ENCODE peak calls at places on chromosomes 13 and 19, in six cellular contexts. V, E, N, Y, Z and C are unnamed samples.

GRCh38 chr13:101455863-101456262 is 3.4 kb downstream of the ITGBL1 start:
- DNase-seq in V (no peak), N (no peak), Y (peak), E (no peak), Z (peak), C (peak)

GRCh38 chr19:16470911-16471811 is 609 bp downstream of the EPS15L1 start:
- DNase-seq in E (peak), V (peak), Z (no peak), N (peak), Y (peak), C (peak)

GRCh38 chr13:113930711-113931637 is 42.9 kb downstream of the C13orf46 start:
- DNase-seq in E (no peak), V (peak), Y (no peak), Z (no peak), N (peak), C (no peak)

GRCh38 chr19:40627486-40628279 is 26.5 kb downstream of the LTBP4 start:
- DNase-seq in V (no peak), E (no peak), Z (no peak), Y (no peak), N (no peak), C (no peak)

GRCh38 chr13:26816876-26817275 is 56.3 kb upstream of the GPR12 start:
- DNase-seq in N (no peak), E (no peak), Y (no peak), Z (no peak), V (no peak), C (no peak)

GRCh38 chr13:49669735-49670309 is 21.5 kb downstream of the EBPL start:
- DNase-seq in E (no peak), V (peak), Z (peak), N (no peak), Y (peak), C (peak)

GRCh38 chr19:32497386-32497785 is 83.6 kb upstream of the PDCD5 start:
- DNase-seq in N (no peak), V (no peak), Y (no peak), E (no peak), Z (no peak), C (no peak)

GRCh38 chr19:29880498-29881081 is 61.4 kb upstream of the URI1 start:
- DNase-seq in E (no peak), V (no peak), Y (no peak), N (no peak), Z (no peak), C (no peak)

GRCh38 chr19:35332817-35333216 is 3.8 kb downstream of the CD22 start:
- DNase-seq in E (no peak), Y (no peak), Z (no peak), N (peak), V (no peak), C (no peak)

GRCh38 chr13:51729853-51730553 is 74.0 kb downstream of the DHRS12 start:
- DNase-seq in E (no peak), V (no peak), Z (no peak), N (no peak), Y (peak), C (peak)

GRCh38 chr19:15250635-15250993 is 18.4 kb upstream of the EPHX3 start:
- DNase-seq in N (no peak), Y (no peak), V (no peak), E (no peak), Z (no peak), C (no peak)

GRCh38 chr19:15253076-15253475 is 20.8 kb upstream of the EPHX3 start:
- DNase-seq in V (no peak), Y (no peak), Z (no peak), E (no peak), N (no peak), C (no peak)

GRCh38 chr19:15252398-15253018 is 20.3 kb upstream of the EPHX3 start:
- DNase-seq in Z (no peak), E (no peak), N (no peak), V (no peak), Y (no peak), C (peak)

GRCh38 chr19:15251010-15251748 is 18.9 kb upstream of the EPHX3 start:
- DNase-seq in V (no peak), E (no peak), Y (no peak), N (no peak), Z (no peak), C (peak)

GRCh38 chr19:15251749-15252397 is 19.6 kb upstream of the EPHX3 start:
- DNase-seq in E (no peak), N (no peak), Y (peak), V (no peak), Z (peak), C (peak)
- TF ChIP-seq CTCF in E (no peak), N (no peak), Y (peak), V (no peak), Z (no peak), C (peak)

GRCh38 chr19:6736917-6737283 is 480 bp downstream of the GPR108 start:
- DNase-seq in E (no peak), Z (no peak), N (no peak), V (no peak), Y (no peak), C (no peak)
- TF ChIP-seq CTCF in E (no peak), Z (no peak), N (no peak), V (no peak), Y (no peak), C (no peak)

DNA sequence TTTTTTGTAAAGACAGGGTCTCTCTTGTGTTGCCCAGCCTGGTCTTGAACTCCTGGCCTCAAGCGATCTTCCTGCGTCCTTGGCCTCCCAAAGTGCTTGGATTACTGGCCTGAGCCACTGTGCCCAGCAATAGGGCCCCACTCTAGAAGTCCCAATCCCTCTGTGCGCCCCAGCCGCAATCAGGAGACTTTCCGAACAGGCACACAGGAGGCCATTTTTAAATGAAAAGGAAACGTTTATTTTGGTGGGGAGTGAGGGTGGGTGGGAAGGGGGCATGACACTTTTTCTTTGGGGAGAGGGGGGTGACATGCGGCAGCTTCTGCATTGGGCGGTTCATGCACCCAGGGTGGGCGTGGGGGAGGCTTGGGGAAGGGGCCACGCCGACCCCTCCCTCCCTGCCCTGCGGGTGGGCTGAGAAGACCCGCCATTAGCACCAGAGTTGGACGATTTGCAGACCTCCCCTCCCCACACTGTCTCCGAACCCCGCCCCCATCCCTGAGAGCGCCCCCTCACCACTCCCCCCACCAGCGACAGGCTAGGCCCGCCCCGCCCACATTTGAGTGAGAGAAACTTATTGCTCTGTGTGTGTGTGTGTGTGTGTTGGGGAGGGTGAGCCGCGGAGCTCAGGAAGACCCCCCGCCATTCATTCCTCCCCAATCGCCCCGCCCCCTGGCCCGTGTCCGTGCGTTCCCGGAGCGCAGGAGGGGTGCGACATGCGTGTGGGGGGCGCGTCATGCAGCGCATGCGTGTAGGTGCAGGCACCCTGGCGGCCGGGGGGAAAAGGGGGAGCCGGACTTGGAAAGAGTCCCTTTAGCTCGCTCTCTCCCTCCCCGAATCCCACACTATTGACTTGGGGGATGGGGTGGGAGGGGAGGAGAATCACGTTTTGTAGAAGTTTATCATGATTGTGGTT is 17.2 kb downstream of the KCNC3 start:
- DNase-seq in V (no peak), Y (peak), N (no peak), Z (peak), E (no peak), C (no peak)
- TF ChIP-seq CTCF in V (no peak), Y (no peak), N (no peak), Z (no peak), E (no peak), C (no peak)

GRCh38 chr19:51944798-51945552 is 17.7 kb downstream of the ZNF613 start:
- DNase-seq in N (no peak), Y (no peak), Z (no peak), E (no peak), V (no peak), C (no peak)

GRCh38 chr19:51946602-51947001 is 19.3 kb downstream of the ZNF613 start:
- DNase-seq in Z (no peak), Y (no peak), V (no peak), N (no peak), E (no peak), C (no peak)

DNA sequence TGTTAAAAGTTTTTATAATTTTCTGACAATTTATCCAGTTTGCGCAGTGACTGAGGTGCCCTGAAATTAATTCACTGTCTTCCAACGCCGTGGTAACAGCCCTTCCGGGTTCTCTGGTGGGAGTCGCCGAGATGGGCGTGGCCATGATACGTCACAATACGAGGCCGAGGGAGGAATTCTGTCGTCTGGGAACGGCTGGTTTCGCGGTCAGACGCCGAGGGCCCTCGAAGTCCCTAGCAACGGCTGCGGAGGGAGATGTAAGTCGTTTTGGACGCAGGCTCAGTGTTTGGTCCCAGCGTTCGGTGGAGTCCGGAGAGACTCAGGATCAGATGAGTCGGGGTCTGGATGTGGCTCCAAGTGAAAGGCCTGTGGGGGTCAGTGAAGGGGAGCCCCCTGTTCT is 21.7 kb downstream of the ZNF613 start:
- DNase-seq in N (no peak), E (no peak), Y (no peak), Z (no peak), V (no peak), C (no peak)
- TF ChIP-seq CTCF in N (no peak), E (no peak), Y (no peak), Z (no peak), V (no peak), C (no peak)

GRCh38 chr19:3556978-3557460 is 367 bp downstream of the MFSD12 start:
- DNase-seq in Y (peak), V (no peak), N (peak), E (peak), Z (peak), C (peak)
- TF ChIP-seq CTCF in Y (no peak), V (no peak), N (no peak), E (no peak), Z (no peak), C (no peak)

GRCh38 chr13:111039735-111040134 is 75.4 kb upstream of the ARHGEF7 start:
- DNase-seq in Z (no peak), N (no peak), E (no peak), V (no peak), Y (no peak), C (no peak)
- TF ChIP-seq CTCF in Z (no peak), N (no peak), E (no peak), V (no peak), Y (no peak), C (no peak)

DNA sequence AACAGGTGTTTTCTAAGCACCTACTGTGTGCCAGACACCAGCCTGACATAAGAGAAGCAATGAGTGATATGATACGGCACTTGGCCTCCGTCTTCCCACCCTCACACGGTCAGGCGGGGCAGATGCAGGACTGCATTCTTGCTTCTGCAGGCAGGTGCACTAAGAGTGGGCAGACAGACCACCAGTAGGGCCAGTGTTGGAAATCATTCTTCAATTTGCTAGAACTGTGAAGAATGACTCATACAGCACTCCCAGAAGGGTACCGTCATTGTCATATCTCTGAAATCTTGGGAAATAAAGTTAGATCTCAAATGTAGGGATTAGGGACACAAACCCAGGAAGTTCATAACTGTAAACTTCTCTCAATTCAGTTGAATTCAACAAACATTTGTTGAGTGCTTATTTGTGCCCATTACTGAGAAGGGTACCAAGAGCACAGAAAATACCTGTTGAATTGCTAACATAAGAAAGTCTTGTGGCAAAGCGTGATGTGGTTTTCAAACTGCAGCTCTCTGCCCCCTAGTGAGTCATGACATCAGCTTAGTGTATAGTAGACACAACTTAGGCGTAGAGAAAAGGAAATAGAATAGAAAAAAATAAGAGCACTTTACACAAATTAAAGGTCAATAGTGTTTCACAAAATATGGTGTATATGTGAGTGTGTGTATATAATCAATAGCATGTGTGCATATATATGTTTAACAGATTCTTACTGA is 76.1 kb downstream of the TEX26 start:
- DNase-seq in N (no peak), E (no peak), Z (no peak), Y (no peak), V (no peak), C (peak)
- TF ChIP-seq CTCF in N (no peak), E (no peak), Z (no peak), Y (no peak), V (no peak), C (no peak)

GRCh38 chr13:97067342-97067895 is 73.1 kb upstream of the OXGR1 start:
- DNase-seq in Z (no peak), Y (no peak), V (no peak), N (no peak), E (no peak), C (no peak)

GRCh38 chr13:97068964-97069815 is 74.9 kb upstream of the OXGR1 start:
- DNase-seq in Z (no peak), N (no peak), Y (no peak), V (no peak), E (no peak), C (no peak)

GRCh38 chr13:97072297-97072696 is 78.0 kb upstream of the OXGR1 start:
- DNase-seq in Y (no peak), N (no peak), V (no peak), Z (no peak), E (no peak), C (no peak)

GRCh38 chr13:97068146-97068545 is 73.9 kb upstream of the OXGR1 start:
- DNase-seq in Y (no peak), V (no peak), Z (no peak), E (no peak), N (no peak), C (no peak)
- TF ChIP-seq CTCF in Y (no peak), V (no peak), Z (no peak), E (no peak), N (no peak), C (no peak)

DNA sequence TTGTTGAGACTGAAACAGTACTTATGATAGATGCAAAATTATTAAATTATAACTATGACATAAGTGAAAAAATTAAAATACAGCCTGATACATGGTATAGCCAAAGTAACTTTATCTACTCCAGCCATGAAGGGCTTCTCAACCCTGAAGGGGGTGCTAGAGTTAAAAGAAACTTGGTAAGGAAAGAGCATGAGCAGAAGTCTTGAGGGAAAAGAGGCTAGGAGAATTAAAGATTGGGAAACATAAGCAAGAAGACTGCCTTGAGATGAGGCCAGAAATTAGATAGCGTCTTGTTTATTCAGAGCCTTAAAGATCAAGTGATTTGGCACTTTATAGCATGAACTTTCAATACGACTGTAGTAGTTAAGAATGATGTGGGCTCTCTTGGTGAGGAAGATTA is 385.5 kb upstream of the PRR20A start:
- DNase-seq in N (no peak), Y (peak), E (no peak), Z (no peak), V (no peak), C (peak)
- TF ChIP-seq CTCF in N (no peak), Y (peak), E (no peak), Z (no peak), V (no peak), C (no peak)

GRCh38 chr13:59088716-59089115 is 1075.0 kb downstream of the DIAPH3 start:
- DNase-seq in Z (no peak), E (no peak), N (no peak), Y (no peak), V (no peak), C (peak)

DNA sequence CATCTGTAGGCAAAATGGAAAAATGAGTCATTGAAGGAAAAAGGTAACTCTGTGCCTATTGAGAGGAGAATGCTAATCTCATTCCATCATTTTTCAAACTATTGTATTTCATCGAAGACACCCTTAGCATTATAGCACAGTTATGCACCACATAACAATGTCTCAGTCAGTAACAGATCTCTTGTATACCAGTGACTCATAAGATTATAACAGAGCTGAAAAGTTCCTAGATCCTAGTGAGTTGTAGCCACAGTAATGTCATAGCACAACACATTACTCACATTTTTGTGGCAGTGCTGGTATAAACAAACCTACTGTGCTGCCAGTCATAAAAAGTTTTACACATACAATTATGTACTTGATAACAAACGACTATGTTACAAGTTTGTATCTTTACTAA is 1077.6 kb downstream of the DIAPH3 start:
- DNase-seq in Z (no peak), V (no peak), Y (no peak), E (no peak), N (no peak), C (peak)
- TF ChIP-seq CTCF in Z (no peak), V (no peak), Y (no peak), E (no peak), N (no peak), C (no peak)